ENCODE peak calls at places on chromosomes 12 and 14, in eight cellular contexts. R, L, D, Y, W, M, U and N are unnamed samples.

GRCh38 chr12:75994069-75994740 is 37.4 kb downstream of the PHLDA1 start:
- DNase-seq in M (no peak), D (no peak), U (no peak), W (no peak), L (no peak), Y (no peak), R (no peak), N (no peak)

GRCh38 chr12:591571-592505 is 71.4 kb downstream of the NINJ2 start:
- DNase-seq in R (peak), Y (no peak), L (no peak), U (peak), D (peak), W (no peak), M (peak), N (no peak)

GRCh38 chr12:76255281-76255680 is 92.9 kb downstream of the BBS10 start:
- DNase-seq in R (no peak), U (no peak), W (no peak), L (no peak), D (no peak), M (no peak), Y (no peak), N (no peak)

GRCh38 chr12:69007858-69008314 is 74.9 kb upstream of the CPM start:
- DNase-seq in D (peak), L (peak), U (no peak), W (peak), M (no peak), R (no peak), Y (no peak), N (no peak)

GRCh38 chr14:101852785-101853184 is 91.3 kb downstream of the PPP2R5C start:
- DNase-seq in R (no peak), L (no peak), M (no peak), D (no peak), U (no peak), W (no peak), Y (no peak), N (no peak)

GRCh38 chr14:101098641-101099040 is 195.1 kb upstream of the RTL1 start:
- DNase-seq in R (no peak), L (no peak), D (no peak), W (no peak), U (no peak), Y (no peak), M (no peak), N (no peak)

GRCh38 chr14:61329478-61330051 is 8.2 kb downstream of the PRKCH start:
- DNase-seq in M (no peak), L (no peak), U (no peak), D (no peak), Y (no peak), R (no peak), W (no peak), N (no peak)

GRCh38 chr12:120720234-120720968 is 5.2 kb upstream of the ACADS start:
- DNase-seq in L (no peak), M (no peak), W (peak), U (no peak), D (no peak), R (no peak), Y (no peak), N (no peak)

GRCh38 chr14:102795060-102795925 is 18.0 kb downstream of the TRAF3 start:
- DNase-seq in R (peak), U (no peak), D (no peak), W (peak), M (peak), Y (peak), L (peak), N (peak)

GRCh38 chr12:122449317-122449716 is 26.8 kb upstream of the CLIP1 start:
- DNase-seq in R (no peak), L (no peak), W (peak), U (no peak), Y (no peak), D (no peak), M (no peak), N (no peak)

GRCh38 chr12:120529641-120530314 is 820 bp upstream of the COQ5 start:
- DNase-seq in M (no peak), U (no peak), L (peak), D (peak), Y (no peak), R (no peak), W (peak), N (no peak)

GRCh38 chr12:66188584-66189475 is at the start of gene IRAK3:
- DNase-seq in W (peak), R (peak), L (peak), D (peak), M (peak), Y (peak), U (peak), N (peak)

GRCh38 chr14:57863471-57863870 is 2.4 kb downstream of the SLC35F4 start:
- DNase-seq in M (no peak), W (no peak), U (no peak), L (no peak), D (no peak), R (no peak), Y (no peak), N (no peak)

GRCh38 chr12:120528861-120529525 is at the start of gene COQ5:
- DNase-seq in W (peak), D (peak), U (peak), L (peak), R (peak), M (peak), Y (peak), N (peak)

GRCh38 chr12:54046809-54047159 is 6.9 kb upstream of the HOXC4 start:
- DNase-seq in D (no peak), L (no peak), R (no peak), U (no peak), Y (no peak), W (no peak), M (no peak), N (no peak)

GRCh38 chr14:100317897-100318808 is 5.0 kb upstream of the SLC25A47 start:
- DNase-seq in W (peak), L (peak), R (peak), U (peak), M (peak), D (peak), Y (no peak), N (peak)

GRCh38 chr12:19643635-19644034 is 204.3 kb downstream of the AEBP2 start:
- DNase-seq in D (peak), W (peak), U (no peak), L (peak), R (no peak), M (no peak), Y (no peak), N (no peak)

GRCh38 chr14:65412881-65413738 is 580 bp downstream of the FUT8 start:
- DNase-seq in Y (no peak), U (no peak), R (no peak), L (peak), M (peak), D (peak), W (peak), N (peak)

GRCh38 chr12:26158078-26158764 is 33.4 kb upstream of the BHLHE41 start:
- DNase-seq in R (no peak), W (no peak), U (no peak), Y (no peak), L (no peak), M (no peak), D (no peak), N (no peak)

GRCh38 chr14:23168246-23168645 is 15.2 kb downstream of the SLC7A8 start:
- DNase-seq in W (no peak), M (no peak), R (no peak), Y (no peak), D (no peak), L (no peak), U (no peak), N (no peak)

DNA sequence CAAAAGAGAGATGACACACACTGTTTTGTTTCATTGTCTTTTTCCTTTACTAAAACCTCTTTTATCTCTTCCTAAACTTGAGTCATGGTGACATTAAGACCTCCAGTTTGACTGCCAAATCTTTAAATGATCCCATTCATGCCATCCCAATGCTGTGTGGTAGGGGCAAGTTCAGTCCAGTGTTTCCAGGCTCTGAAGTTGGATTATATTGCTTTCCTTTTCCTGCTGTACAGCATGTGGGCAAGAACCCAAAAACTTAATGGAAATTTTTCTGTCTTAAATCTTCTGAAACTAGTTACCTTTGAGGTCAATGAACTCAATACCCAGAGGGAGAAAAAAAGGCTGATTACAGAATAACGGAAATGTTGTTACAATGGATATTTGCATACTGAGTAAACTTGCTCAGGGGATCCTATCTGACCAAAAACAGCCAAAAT is 187.1 kb upstream of the FAR2 start:
- DNase-seq in R (no peak), W (no peak), L (no peak), D (no peak), Y (no peak), M (no peak), U (no peak), N (no peak)
- H3K27ac ChIP-seq in R (no peak), W (no peak), L (no peak), D (no peak), Y (no peak), M (no peak), U (no peak), N (no peak)

GRCh38 chr14:81656811-81657210 is 123.2 kb upstream of the SEL1L start:
- DNase-seq in D (no peak), U (no peak), L (no peak), W (no peak), Y (no peak), R (no peak), M (no peak), N (no peak)
- H3K27ac ChIP-seq in D (no peak), U (no peak), L (no peak), W (no peak), Y (no peak), R (no peak), M (no peak), N (no peak)

GRCh38 chr14:32824195-32824594 is 114.5 kb upstream of the NPAS3 start:
- DNase-seq in Y (no peak), R (no peak), D (no peak), M (no peak), W (no peak), U (no peak), L (no peak), N (no peak)

GRCh38 chr14:32825058-32825457 is 113.6 kb upstream of the NPAS3 start:
- DNase-seq in D (no peak), M (no peak), L (no peak), U (no peak), Y (no peak), W (no peak), R (no peak), N (no peak)

GRCh38 chr14:32820686-32821085 is 118.0 kb upstream of the NPAS3 start:
- DNase-seq in U (no peak), W (no peak), R (peak), Y (no peak), M (peak), L (no peak), D (no peak), N (no peak)

GRCh38 chr14:32821989-32822653 is 116.6 kb upstream of the NPAS3 start:
- DNase-seq in D (no peak), R (no peak), Y (no peak), U (no peak), W (no peak), L (no peak), M (no peak), N (no peak)

GRCh38 chr14:32826404-32827082 is 112.1 kb upstream of the NPAS3 start:
- DNase-seq in M (no peak), R (no peak), Y (no peak), W (peak), L (peak), U (no peak), D (peak), N (no peak)
- H3K27ac ChIP-seq in M (peak), R (peak), Y (peak), W (no peak), L (no peak), U (no peak), D (no peak), N (no peak)

GRCh38 chr12:106123110-106123509 is 15.6 kb downstream of the NUAK1 start:
- DNase-seq in W (no peak), R (no peak), M (no peak), U (no peak), D (no peak), Y (no peak), L (no peak), N (no peak)

GRCh38 chr12:106120578-106121105 is 18.1 kb downstream of the NUAK1 start:
- DNase-seq in W (no peak), U (peak), R (peak), L (no peak), Y (peak), D (no peak), M (peak), N (no peak)

GRCh38 chr12:106118278-106118820 is 20.4 kb downstream of the NUAK1 start:
- DNase-seq in M (no peak), U (no peak), L (no peak), R (peak), W (peak), D (no peak), Y (no peak), N (no peak)

GRCh38 chr12:106122004-106122403 is 16.8 kb downstream of the NUAK1 start:
- DNase-seq in U (no peak), L (no peak), D (no peak), M (no peak), Y (no peak), W (no peak), R (peak), N (no peak)

GRCh38 chr12:106119301-106119700 is 19.5 kb downstream of the NUAK1 start:
- DNase-seq in W (no peak), D (no peak), U (no peak), R (peak), L (no peak), M (no peak), Y (no peak), N (no peak)
- H3K27ac ChIP-seq in W (no peak), D (no peak), U (peak), R (peak), L (no peak), M (peak), Y (peak), N (no peak)

GRCh38 chr14:68738559-68738958 is 54.3 kb downstream of the ZFP36L1 start:
- DNase-seq in W (no peak), D (no peak), R (no peak), U (no peak), Y (no peak), L (no peak), M (no peak), N (no peak)

GRCh38 chr14:68739701-68740100 is 53.2 kb downstream of the ZFP36L1 start:
- DNase-seq in Y (no peak), U (no peak), L (no peak), R (no peak), D (no peak), W (no peak), M (no peak), N (no peak)

GRCh38 chr14:68735836-68736235 is 57.0 kb downstream of the ZFP36L1 start:
- DNase-seq in U (no peak), R (no peak), W (no peak), D (no peak), L (no peak), Y (no peak), M (no peak), N (peak)

GRCh38 chr14:68734231-68734732 is 58.6 kb downstream of the ZFP36L1 start:
- DNase-seq in R (no peak), W (no peak), U (no peak), L (no peak), M (no peak), Y (no peak), D (no peak), N (peak)

DNA sequence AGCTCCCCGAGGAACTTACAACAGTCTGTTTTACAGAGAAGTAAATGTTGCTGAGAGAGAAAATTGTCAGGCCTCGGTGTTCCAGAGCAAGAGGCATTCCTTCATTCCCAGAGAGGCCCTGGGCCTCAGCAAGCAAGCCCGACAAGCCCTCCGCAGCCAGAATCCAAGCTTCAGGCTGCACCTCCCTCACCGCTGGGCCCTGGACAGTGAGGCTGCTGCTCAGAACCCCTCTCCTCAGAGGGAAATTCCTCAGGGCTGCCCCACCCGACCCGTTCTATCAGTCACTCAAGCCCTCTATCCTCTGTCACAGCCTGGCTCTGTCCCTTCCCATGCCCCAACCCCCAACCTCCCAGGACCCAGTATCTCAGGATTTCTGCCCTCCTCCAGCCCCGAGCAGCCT is 56.3 kb downstream of the ZFP36L1 start:
- DNase-seq in R (no peak), Y (no peak), W (peak), U (no peak), L (peak), M (no peak), D (no peak), N (no peak)
- H3K27ac ChIP-seq in R (peak), Y (peak), W (no peak), U (peak), L (no peak), M (peak), D (peak), N (no peak)

GRCh38 chr12:12365931-12366431 is 9.1 kb downstream of the BORCS5 start:
- DNase-seq in M (no peak), U (no peak), R (no peak), W (peak), Y (no peak), D (no peak), L (peak), N (no peak)

GRCh38 chr12:12367096-12367998 is 10.5 kb downstream of the BORCS5 start:
- DNase-seq in R (no peak), U (no peak), L (no peak), D (no peak), M (no peak), W (no peak), Y (no peak), N (no peak)

GRCh38 chr12:12365442-12365802 is 8.5 kb downstream of the BORCS5 start:
- DNase-seq in Y (no peak), L (no peak), M (no peak), W (no peak), D (no peak), U (no peak), R (no peak), N (no peak)

GRCh38 chr12:12364787-12365441 is 8.0 kb downstream of the BORCS5 start:
- DNase-seq in Y (no peak), U (no peak), R (no peak), M (no peak), L (no peak), W (no peak), D (no peak), N (no peak)
- H3K27ac ChIP-seq in Y (no peak), U (no peak), R (no peak), M (no peak), L (no peak), W (no peak), D (no peak), N (no peak)

DNA sequence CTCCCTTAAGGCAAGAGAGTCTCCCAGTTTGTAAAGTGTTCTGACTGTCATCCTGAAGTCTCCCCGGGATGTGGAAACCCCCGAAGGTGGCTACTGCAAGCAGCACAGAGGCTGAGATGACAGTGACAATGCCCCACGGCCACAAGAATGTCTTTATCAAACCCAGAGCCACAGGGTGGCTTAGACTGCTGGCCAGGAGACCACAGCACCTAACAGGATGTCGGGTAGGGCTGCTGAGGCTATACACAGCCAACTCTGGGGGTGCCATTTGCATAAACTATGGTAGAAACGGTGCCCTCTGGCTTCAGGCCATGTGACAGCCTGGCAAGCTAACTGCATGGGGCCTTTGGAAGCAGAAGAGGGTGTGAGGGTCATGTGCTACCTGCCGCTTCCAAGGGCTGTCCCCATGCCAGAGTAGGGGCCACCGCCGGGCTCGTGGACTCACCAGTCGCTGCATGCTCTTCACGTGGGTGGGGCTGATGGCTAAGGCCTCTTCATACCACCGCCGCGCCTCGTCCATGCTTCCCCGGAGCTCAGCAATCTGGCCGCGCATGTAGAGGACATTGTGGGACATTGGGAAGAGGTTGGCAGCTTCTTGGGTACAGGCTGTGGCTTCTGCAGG is 180.9 kb downstream of the CALM1 start:
- DNase-seq in M (peak), U (peak), W (no peak), L (no peak), R (peak), Y (no peak), D (no peak), N (no peak)
- H3K27ac ChIP-seq in M (peak), U (peak), W (no peak), L (no peak), R (peak), Y (no peak), D (no peak), N (no peak)

GRCh38 chr12:93197067-93197593 is 180.6 kb upstream of the NUDT4 start:
- DNase-seq in D (no peak), U (no peak), L (no peak), R (no peak), M (no peak), Y (no peak), W (peak), N (no peak)

GRCh38 chr12:93192878-93193277 is 184.8 kb upstream of the NUDT4 start:
- DNase-seq in L (no peak), R (no peak), M (no peak), Y (no peak), U (no peak), W (peak), D (no peak), N (no peak)

GRCh38 chr12:93191956-93192355 is 185.8 kb upstream of the NUDT4 start:
- DNase-seq in W (peak), D (no peak), U (no peak), L (no peak), R (no peak), Y (no peak), M (no peak), N (no peak)

GRCh38 chr12:93198086-93198485 is 179.6 kb upstream of the NUDT4 start:
- DNase-seq in D (no peak), U (no peak), M (no peak), Y (no peak), L (no peak), R (no peak), W (peak), N (no peak)

DNA sequence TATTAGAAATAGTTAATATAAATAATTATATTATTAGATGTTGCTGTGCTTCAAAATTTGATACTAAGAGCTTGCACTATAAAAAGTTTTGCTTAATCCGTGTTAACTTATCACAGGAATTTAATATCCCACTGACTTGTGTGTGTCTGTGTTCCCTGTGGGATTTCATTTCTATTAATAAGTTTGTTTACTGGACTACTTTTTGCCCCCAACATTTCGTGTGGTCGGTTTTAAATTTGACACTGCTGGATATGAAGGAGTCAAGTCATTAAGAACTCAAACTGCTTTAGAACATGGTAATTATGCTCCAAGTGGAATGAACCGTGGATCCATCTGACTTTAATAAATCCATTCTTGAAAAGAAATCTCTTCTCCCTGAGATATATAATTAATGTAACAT is 182.2 kb upstream of the NUDT4 start:
- DNase-seq in D (no peak), M (no peak), U (no peak), R (no peak), L (no peak), Y (no peak), W (no peak), N (no peak)
- H3K27ac ChIP-seq in D (no peak), M (no peak), U (no peak), R (no peak), L (no peak), Y (no peak), W (no peak), N (no peak)